ENCODE peak calls at places on chromosomes 11 and 22, in four cellular contexts. X, D, R and H are unnamed samples.

GRCh38 chr11:71495286-71496090 is 31.6 kb upstream of the KRTAP5-7 start:
- DNase-seq in X (no peak), D (no peak), R (peak; percentile 49), H (no peak)

GRCh38 chr11:37642321-37642720 is 1044.3 kb upstream of the RAG2 start:
- DNase-seq in X (no peak), D (no peak), R (no peak), H (no peak)

GRCh38 chr11:2790581-2790925 is 90.8 kb upstream of the KCNQ1OT1 start:
- DNase-seq in X (peak; percentile 36), D (no peak), R (peak; percentile 58), H (no peak)

GRCh38 chr11:12114487-12115033 is 4.2 kb downstream of the MICAL2 start:
- DNase-seq in X (no peak), D (peak; percentile 91), R (no peak), H (peak; percentile 89)

GRCh38 chr22:39170825-39171622 is 18.5 kb upstream of the CBX7 start:
- DNase-seq in X (peak; percentile 93), D (peak; percentile 72), R (peak; percentile 89), H (peak; percentile 74)

GRCh38 chr11:33575311-33575710 is 125.3 kb downstream of the C11orf91 start:
- DNase-seq in X (no peak), D (no peak), R (no peak), H (no peak)

GRCh38 chr11:62556102-62556871 is 9.7 kb upstream of the AHNAK start:
- DNase-seq in X (peak; percentile 96), D (peak; percentile 98), R (peak; percentile 97), H (peak; percentile 94)

GRCh38 chr11:113174862-113175261 is 139.5 kb upstream of the TTC12 start:
- DNase-seq in X (no peak), D (peak; percentile 44), R (no peak), H (no peak)

GRCh38 chr11:128901655-128902514 is 10.7 kb downstream of the KCNJ5 start:
- DNase-seq in X (no peak), D (no peak), R (no peak), H (no peak)

GRCh38 chr11:20775331-20775730 is 105.9 kb downstream of the NELL1 start:
- DNase-seq in X (no peak), D (no peak), R (no peak), H (no peak)

GRCh38 chr11:75780888-75781287 is 12.3 kb downstream of the DGAT2 start:
- DNase-seq in X (no peak), D (no peak), R (no peak), H (no peak)

GRCh38 chr11:112343368-112344039 is 82.8 kb upstream of the PLET1 start:
- DNase-seq in X (no peak), D (peak; percentile 91), R (no peak), H (peak; percentile 35)

GRCh38 chr22:40175571-40176105 is 2.1 kb upstream of the TNRC6B start:
- DNase-seq in X (no peak), D (no peak), R (no peak), H (no peak)

GRCh38 chr22:50201191-50202129 is 649 bp downstream of the SELENOO start:
- DNase-seq in X (no peak), D (peak; percentile 16), R (no peak), H (no peak)

GRCh38 chr11:70067591-70068341 is 10.4 kb upstream of the ANO1 start:
- DNase-seq in X (no peak), D (no peak), R (peak; percentile 71), H (no peak)

GRCh38 chr11:93504110-93505095 is 38.8 kb downstream of the SMCO4 start:
- DNase-seq in X (no peak), D (no peak), R (no peak), H (no peak)

GRCh38 chr22:27153386-27153785 is 496.0 kb downstream of the MIAT start:
- DNase-seq in X (no peak), D (no peak), R (no peak), H (no peak)

GRCh38 chr11:70303070-70303469 is 32.6 kb downstream of the PPFIA1 start:
- DNase-seq in X (no peak), D (peak; percentile 72), R (peak; percentile 26), H (peak; percentile 76)

GRCh38 chr22:39731881-39732555 is 161.5 kb downstream of the CACNA1I start:
- DNase-seq in X (no peak), D (no peak), R (no peak), H (no peak)

DNA sequence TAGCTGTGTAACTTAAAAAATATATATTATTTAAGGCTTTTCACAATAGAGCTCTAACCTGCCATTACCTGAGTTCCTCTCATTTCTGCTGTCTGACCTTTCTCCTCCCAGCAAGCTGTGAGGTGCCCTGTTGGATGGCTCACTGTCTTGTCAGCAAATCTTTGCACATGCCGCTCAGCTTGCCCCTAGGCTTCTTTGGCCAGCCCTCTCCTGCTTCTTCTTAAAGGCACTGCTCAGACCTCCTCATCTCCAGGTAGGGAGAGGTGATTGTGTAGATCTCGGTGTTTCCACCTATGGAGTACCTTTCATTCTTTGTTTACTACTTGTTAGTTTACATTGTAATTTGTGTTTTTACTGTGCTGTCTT is 96.5 kb downstream of the EXT2 start:
- DNase-seq in X (no peak), D (no peak), R (no peak), H (no peak)
- TF ChIP-seq CTCF in X (no peak), D (no peak), R (no peak), H (no peak)

GRCh38 chr11:64643258-64643881 is 52.4 kb downstream of the SLC22A12 start:
- DNase-seq in X (no peak), D (no peak), R (no peak), H (no peak)

GRCh38 chr11:64641596-64642417 is 50.8 kb downstream of the SLC22A12 start:
- DNase-seq in X (no peak), D (no peak), R (no peak), H (no peak)

GRCh38 chr11:64642876-64643257 is 51.8 kb downstream of the SLC22A12 start:
- DNase-seq in X (no peak), D (no peak), R (no peak), H (no peak)

GRCh38 chr11:64643927-64644326 is 52.9 kb downstream of the SLC22A12 start:
- DNase-seq in X (no peak), D (no peak), R (no peak), H (no peak)

DNA sequence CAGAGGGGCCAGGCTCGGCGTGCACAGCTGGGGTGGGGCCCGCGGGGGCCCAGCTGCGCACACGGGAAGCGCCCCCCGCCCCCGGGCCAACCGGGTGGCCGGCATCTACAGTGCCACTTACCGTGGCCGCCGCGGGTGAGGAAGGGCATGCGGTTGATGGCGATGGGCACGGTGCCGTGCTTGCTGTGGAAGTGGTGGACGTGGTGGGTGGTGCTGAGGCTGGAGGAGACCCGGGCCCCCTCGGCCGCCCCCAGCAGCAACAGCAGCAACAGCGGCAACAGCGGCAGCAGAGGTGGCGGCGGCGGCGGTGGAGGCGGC is 51.4 kb downstream of the SLC22A12 start:
- DNase-seq in X (no peak), D (no peak), R (no peak), H (no peak)
- H3K4me3 ChIP-seq in X (no peak overlapping the region), D (no peak overlapping the region), R (peak overlapping the region; percentile 37), H (no peak overlapping the region)

GRCh38 chr22:24141586-24141985 is 39.7 kb upstream of the SUSD2 start:
- DNase-seq in X (no peak), D (peak; percentile 22), R (no peak), H (no peak)
- TF ChIP-seq CTCF in X (no peak), D (no peak), R (no peak), H (no peak)

DNA sequence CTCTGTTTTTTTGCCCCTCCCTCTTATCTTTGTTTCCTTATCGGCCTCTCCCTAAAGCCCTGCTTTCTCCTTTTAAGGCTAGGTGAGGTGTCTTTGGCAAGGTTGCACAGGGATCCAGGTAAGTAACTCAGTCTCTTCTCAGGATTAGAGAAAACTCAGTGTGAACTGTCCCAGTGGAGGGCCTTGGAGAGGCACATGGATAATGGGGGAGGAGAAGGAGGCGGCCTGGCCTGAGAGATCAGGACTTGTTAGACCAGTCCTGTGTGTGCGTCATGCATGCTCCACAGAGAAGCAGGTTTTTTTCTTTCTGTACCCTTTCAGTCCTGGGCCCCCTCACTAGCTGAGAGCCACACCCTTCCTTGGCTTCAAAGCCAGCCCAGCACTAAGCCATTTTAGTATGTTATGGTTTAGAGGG is 19.9 kb downstream of the CTNND1 start:
- DNase-seq in X (no peak), D (peak; percentile 51), R (no peak), H (peak; percentile 51)
- H3K4me3 ChIP-seq in X (no peak overlapping the region), D (no peak overlapping the region), R (no peak overlapping the region), H (no peak overlapping the region)

GRCh38 chr11:26465270-26465669 is 106.8 kb downstream of the MUC15 start:
- DNase-seq in X (no peak), D (no peak), R (no peak), H (no peak)

GRCh38 chr11:26474401-26474800 is 97.7 kb downstream of the MUC15 start:
- DNase-seq in X (no peak), D (no peak), R (no peak), H (no peak)

GRCh38 chr11:26467506-26467905 is 104.6 kb downstream of the MUC15 start:
- DNase-seq in X (no peak), D (no peak), R (no peak), H (no peak)

GRCh38 chr11:26473216-26474194 is 98.6 kb downstream of the MUC15 start:
- DNase-seq in X (no peak), D (no peak), R (no peak), H (no peak)

GRCh38 chr11:26470992-26471391 is 101.1 kb downstream of the MUC15 start:
- DNase-seq in X (no peak), D (no peak), R (no peak), H (no peak)
- TF ChIP-seq CTCF in X (no peak), D (no peak), R (no peak), H (no peak)

DNA sequence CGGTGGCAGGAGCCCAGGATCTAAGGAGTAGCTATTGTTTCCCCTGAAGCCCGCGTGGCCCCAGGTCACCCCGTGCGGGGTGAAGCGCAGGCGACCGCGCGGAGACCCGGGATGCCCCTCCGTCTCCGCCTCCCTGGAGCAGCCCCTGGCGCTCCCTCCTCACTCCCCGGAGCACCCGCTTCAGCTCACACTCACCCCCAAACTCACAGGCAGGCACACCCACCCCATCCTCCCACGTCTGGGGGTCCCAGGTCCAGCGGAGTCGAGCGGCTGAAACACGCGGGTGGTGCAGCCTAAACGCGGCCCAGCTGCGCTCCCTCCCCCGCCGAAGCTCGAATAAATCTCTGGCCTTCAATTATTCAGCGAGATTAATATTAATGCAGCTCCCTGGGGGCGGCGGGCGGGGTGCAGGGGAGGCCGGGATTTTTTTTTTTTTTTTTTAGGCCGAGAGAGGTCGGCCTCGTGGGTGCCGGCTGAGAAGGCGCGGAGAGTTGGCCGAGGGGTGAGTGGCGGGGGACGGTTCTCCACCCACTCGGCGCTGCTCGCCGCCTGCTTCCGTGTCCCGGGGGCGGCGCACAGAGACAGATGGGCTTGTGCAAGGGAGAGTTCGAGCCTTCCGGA is 465 bp upstream of the SLC1A2 start:
- DNase-seq in X (peak; percentile 53), D (no peak), R (no peak), H (no peak)
- H3K4me3 ChIP-seq in X (peak overlapping the region; percentile 63), D (peak overlapping the region; percentile 35), R (peak overlapping the region; percentile 60), H (peak overlapping the region; percentile 37)